ENCODE peak calls at places on chromosome 20, in five cellular contexts. W is transverse colon; Y is ovary; L is stimulated activated CD8-positive, alpha-beta memory T cell treated with anti-CD3 and anti-CD28 coated beads, Interleukin-15, amount 100 ng/mL, for 4 hours; H is EH. J is an unnamed sample.

GRCh38 chr20:33392016-33392415 is 9.3 kb downstream of the CDK5RAP1 start:
- DNase-seq in W (no peak), Y (no peak), L (no peak), H (peak; percentile 87), J (no peak)

GRCh38 chr20:7806831-7807230 is 133.4 kb downstream of the HAO1 start:
- DNase-seq in W (no peak), Y (no peak), L (no peak), H (peak; percentile 3), J (no peak)

GRCh38 chr20:945841-946240 is 29.7 kb upstream of the ANGPT4 start:
- DNase-seq in W (no peak), Y (no peak), L (no peak), H (no peak), J (no peak)

GRCh38 chr20:63890201-63890576 is 4.7 kb upstream of the DNAJC5 start:
- DNase-seq in W (no peak), Y (no peak), L (no peak), H (peak; percentile 7), J (no peak)

GRCh38 chr20:57772349-57772964 is 62.6 kb upstream of the PMEPA1 start:
- DNase-seq in W (no peak), Y (no peak), L (no peak), H (peak; percentile 90), J (peak; percentile 51)

GRCh38 chr20:23995905-23996666 is 7.5 kb upstream of the GGTLC1 start:
- DNase-seq in W (peak; percentile 42), Y (peak; percentile 51), L (peak; percentile 22), H (peak; percentile 49), J (no peak)

GRCh38 chr20:57007171-57007540 is 259.3 kb downstream of the BMP7 start:
- DNase-seq in W (no peak), Y (no peak), L (no peak), H (no peak), J (no peak)

GRCh38 chr20:18728165-18728866 is 85.3 kb upstream of the SCP2D1 start:
- DNase-seq in W (no peak), Y (no peak), L (no peak), H (no peak), J (no peak)

GRCh38 chr20:11274137-11274536 is 600.3 kb upstream of the JAG1 start:
- DNase-seq in W (no peak), Y (no peak), L (no peak), H (peak; percentile 81), J (no peak)

GRCh38 chr20:54004397-54004940 is 65.9 kb downstream of the BCAS1 start:
- DNase-seq in W (no peak), Y (no peak), L (no peak), H (no peak), J (no peak)

GRCh38 chr20:63025534-63026331 is 19.0 kb upstream of the BHLHE23 start:
- DNase-seq in W (no peak), Y (no peak), L (no peak), H (peak; percentile 41), J (no peak)

GRCh38 chr20:50038169-50038568 is 55.4 kb downstream of the SNAI1 start:
- DNase-seq in W (no peak), Y (no peak), L (no peak), H (no peak), J (no peak)

GRCh38 chr20:50368813-50369224 is 141.4 kb upstream of the PTPN1 start:
- DNase-seq in W (no peak), Y (no peak), L (no peak), H (peak; percentile 52), J (no peak)

GRCh38 chr20:49724637-49725606 is 11.2 kb upstream of the B4GALT5 start:
- DNase-seq in W (no peak), Y (no peak), L (no peak), H (peak; percentile 40), J (no peak)

GRCh38 chr20:37615507-37616425 is 78.1 kb upstream of the CTNNBL1 start:
- DNase-seq in W (peak; percentile 44), Y (no peak), L (peak; percentile 36), H (no peak), J (no peak)

GRCh38 chr20:37327748-37328147 is 18.2 kb upstream of the SRC start:
- DNase-seq in W (peak; percentile 80), Y (peak; percentile 85), L (no peak), H (peak; percentile 87), J (peak; percentile 96)

GRCh38 chr20:17835240-17835940 is 133.2 kb downstream of the SNX5 start:
- DNase-seq in W (peak; percentile 41), Y (no peak), L (no peak), H (peak; percentile 94), J (no peak)

GRCh38 chr20:47481330-47482216 is 20.1 kb upstream of the NCOA3 start:
- DNase-seq in W (no peak), Y (no peak), L (no peak), H (no peak), J (no peak)

GRCh38 chr20:52054123-52054522 is 137.5 kb downstream of the ZFP64 start:
- DNase-seq in W (peak; percentile 25), Y (no peak), L (no peak), H (no peak), J (no peak)

GRCh38 chr20:44701889-44702288 is 13.3 kb upstream of the CCN5 start:
- DNase-seq in W (no peak), Y (no peak), L (no peak), H (no peak), J (no peak)

GRCh38 chr20:58892932-58893224 is 40.4 kb downstream of the GNAS start:
- DNase-seq in W (no peak), Y (no peak), L (no peak), H (no peak), J (no peak)

GRCh38 chr20:10639762-10640556 is 33.8 kb downstream of the JAG1 start:
- DNase-seq in W (no peak), Y (no peak), L (no peak), H (peak; percentile 60), J (peak; percentile 46)

GRCh38 chr20:16732506-16733152 is 2.8 kb downstream of the SNRPB2 start:
- DNase-seq in W (no peak), Y (no peak), L (no peak), H (no peak), J (no peak)

GRCh38 chr20:48295445-48295903 is 510.2 kb upstream of the SULF2 start:
- DNase-seq in W (no peak), Y (no peak), L (no peak), H (peak; percentile 98), J (no peak)

GRCh38 chr20:50292324-50293243 is 102.0 kb downstream of the CEBPB start:
- DNase-seq in W (peak; percentile 83), Y (peak; percentile 98), L (peak; percentile 12), H (peak; percentile 97), J (peak; percentile 93)

GRCh38 chr20:32651537-32651936 is 22.2 kb downstream of the C20orf203 start:
- DNase-seq in W (no peak), Y (no peak), L (no peak), H (no peak), J (no peak)

GRCh38 chr20:17613328-17614175 is 43.7 kb downstream of the DSTN start:
- DNase-seq in W (peak; percentile 26), Y (peak; percentile 44), L (no peak), H (peak; percentile 32), J (no peak)

GRCh38 chr20:17568972-17569471 is 853 bp upstream of the DSTN start:
- DNase-seq in W (peak; percentile 90), Y (peak; percentile 84), L (no peak), H (peak; percentile 100), J (peak; percentile 78)

GRCh38 chr20:17611540-17612286 is 41.8 kb downstream of the DSTN start:
- DNase-seq in W (peak; percentile 53), Y (peak; percentile 41), L (no peak), H (peak; percentile 44), J (no peak)

GRCh38 chr20:32354592-32355416 is 3.3 kb upstream of the ASXL1 start:
- DNase-seq in W (no peak), Y (no peak), L (no peak), H (peak; percentile 94), J (no peak)

GRCh38 chr20:59802018-59802417 is 131.4 kb downstream of the SYCP2 start:
- DNase-seq in W (no peak), Y (no peak), L (no peak), H (no peak), J (no peak)